ENCODE peak calls at places on chromosomes 2 and 18, in ten cellular contexts. R is lung; W is MM.1S; Q is A549; S is activated CD8-positive, alpha-beta memory T cell treated with anti-CD3 and anti-CD28 coated beads, Interleukin-2, amount 50 U/mL, for 4 hours; T is neural crest cell; O is astrocyte of the spinal cord; L is activated T-helper 1 cell treated with Interleukin-2 at 50 U/mL for 16 hours; N is stimulated activated naive B cell treated with anti-CD40 and anti-IgM and Interleukin-4, amounts not matched to agents 10 μg/mL and 1 μg/mL and 100 μg/mL, for 72 hours; X is HFF-Myc. D is an unnamed sample.

GRCh38 chr2:32844253-32844652 is 102.5 kb upstream of the LTBP1 start:
- DNase-seq in R (no peak), W (no peak), O (no peak), N (no peak), T (no peak), S (no peak), L (no peak), X (no peak), Q (no peak), D (no peak)

GRCh38 chr18:7830468-7830867 is 263.4 kb downstream of the PTPRM start:
- DNase-seq in O (no peak), L (no peak), N (no peak), T (no peak), R (no peak), Q (no peak), W (peak), S (no peak), X (no peak), D (peak)

GRCh38 chr2:40751981-40752380 is 300.1 kb upstream of the SLC8A1 start:
- DNase-seq in Q (no peak), L (no peak), S (no peak), X (no peak), W (no peak), N (no peak), R (no peak), T (no peak), O (no peak), D (no peak)

GRCh38 chr2:95342556-95343320 is 45.6 kb downstream of the KCNIP3 start:
- DNase-seq in R (no peak), X (no peak), L (no peak), O (no peak), W (no peak), N (no peak), T (no peak), S (peak), Q (no peak), D (no peak)

GRCh38 chr2:138245309-138245708 is 256.3 kb upstream of the SPOPL start:
- DNase-seq in X (no peak), Q (no peak), T (no peak), O (no peak), R (no peak), S (no peak), N (no peak), L (no peak), W (no peak), D (no peak)

GRCh38 chr2:28647682-28648081 is 103.9 kb upstream of the PPP1CB start:
- DNase-seq in T (no peak), R (no peak), N (no peak), S (no peak), O (no peak), W (no peak), Q (no peak), L (no peak), X (no peak), D (no peak)

GRCh38 chr18:42564761-42565160 is 550.7 kb downstream of the RIT2 start:
- DNase-seq in Q (no peak), T (no peak), O (no peak), R (no peak), L (no peak), W (no peak), S (no peak), N (no peak), X (no peak), D (no peak)

GRCh38 chr2:152507941-152508340 is 173.0 kb downstream of the FMNL2 start:
- DNase-seq in O (no peak), S (no peak), N (no peak), R (no peak), X (no peak), T (no peak), W (no peak), L (no peak), Q (no peak), D (no peak)

GRCh38 chr2:108571262-108571661 is 37.0 kb downstream of the LIMS1 start:
- DNase-seq in N (no peak), O (peak), L (no peak), W (no peak), Q (no peak), R (no peak), S (no peak), X (no peak), T (no peak), D (no peak)

GRCh38 chr2:212940816-212941215 is 210.6 kb downstream of the IKZF2 start:
- DNase-seq in Q (no peak), R (peak), L (no peak), O (peak), X (no peak), T (no peak), S (no peak), W (no peak), N (no peak), D (no peak)

GRCh38 chr2:238449909-238450417 is 23.2 kb downstream of the ASB1 start:
- DNase-seq in N (no peak), Q (no peak), W (no peak), S (no peak), T (no peak), L (no peak), O (no peak), X (no peak), R (peak), D (no peak)

GRCh38 chr2:70328921-70329561 is 27.2 kb upstream of the FAM136A start:
- DNase-seq in O (no peak), L (no peak), W (no peak), T (no peak), N (no peak), R (peak), Q (peak), X (no peak), S (no peak), D (no peak)

GRCh38 chr18:49647496-49648168 is 85.8 kb downstream of the LIPG start:
- DNase-seq in S (no peak), T (no peak), W (no peak), N (no peak), O (peak), R (no peak), L (no peak), X (no peak), Q (no peak), D (no peak)

GRCh38 chr2:130183500-130184373 is 1.7 kb downstream of the MZT2B start:
- DNase-seq in S (no peak), O (peak), X (no peak), T (peak), W (no peak), Q (no peak), R (no peak), N (no peak), L (no peak), D (no peak)

D was measured in GM10248.